ENCODE peak calls at places on chromosome 12, in seven cellular contexts. B, W, K, L, N, R and Y are unnamed samples.

GRCh38 chr12:110937104-110937641 is 16.8 kb upstream of the MYL2 start:
- DNase-seq in W (no peak), B (peak), K (peak), R (peak), L (peak), N (peak), Y (no peak)

GRCh38 chr12:51334774-51335173 is 10.8 kb upstream of the BIN2 start:
- DNase-seq in B (no peak), N (no peak), W (no peak), L (no peak), R (no peak), K (no peak), Y (no peak)

GRCh38 chr12:53804429-53804828 is 52.6 kb upstream of the CISTR start:
- DNase-seq in B (no peak), N (no peak), K (no peak), W (no peak), L (no peak), R (no peak), Y (no peak)

GRCh38 chr12:100141998-100142850 is 450 bp downstream of the BLTP3B start:
- DNase-seq in R (no peak), K (peak), L (peak), B (peak), W (no peak), N (no peak), Y (peak)

GRCh38 chr12:105474672-105475071 is 144.2 kb downstream of the C12orf75 start:
- DNase-seq in L (no peak), B (no peak), N (no peak), K (no peak), W (no peak), R (no peak), Y (no peak)

GRCh38 chr12:27866382-27867101 is 86.5 kb upstream of the MANSC4 start:
- DNase-seq in N (no peak), K (no peak), R (peak), B (no peak), L (no peak), W (no peak), Y (no peak)

GRCh38 chr12:107302649-107303386 is 209.5 kb upstream of the CRY1 start:
- DNase-seq in R (no peak), K (no peak), N (no peak), B (no peak), W (no peak), L (no peak), Y (no peak)

GRCh38 chr12:6363330-6364036 is 11.9 kb downstream of the SCNN1A start:
- DNase-seq in W (no peak), K (no peak), B (peak), N (peak), L (peak), R (peak), Y (peak)